ENCODE peak calls at places on chromosomes 1 and 21, in five cellular contexts. One of them, this sample, is unnamed.

GRCh38 chr1:97999320-97999719 is 78.5 kb upstream of the DPYD start:
- DNase-seq in activated B cell treated with CpG ODN at 0.5 μM for 24 hours: no peak
- DNase-seq in dorsolateral prefrontal cortex: no peak
- DNase-seq in AG10803: peak; percentile 93
- DNase-seq in neural crest cell: no peak
- DNase-seq in this sample: no peak

GRCh38 chr1:75475709-75476108 is 135.2 kb downstream of the SLC44A5 start:
- DNase-seq in AG10803: no peak
- DNase-seq in neural crest cell: no peak
- DNase-seq in activated B cell treated with CpG ODN at 0.5 μM for 24 hours: no peak
- DNase-seq in dorsolateral prefrontal cortex: no peak
- DNase-seq in this sample: no peak

GRCh38 chr21:31873696-31874599 is 1.1 kb downstream of the HUNK start:
- DNase-seq in AG10803: peak; percentile 39
- DNase-seq in neural crest cell: peak; percentile 84
- DNase-seq in activated B cell treated with CpG ODN at 0.5 μM for 24 hours: peak; percentile 53
- DNase-seq in dorsolateral prefrontal cortex: peak; percentile 56
- DNase-seq in this sample: no peak

GRCh38 chr1:214581785-214582184 is 21.2 kb upstream of the CENPF start:
- DNase-seq in AG10803: peak; percentile 96
- DNase-seq in neural crest cell: no peak
- DNase-seq in dorsolateral prefrontal cortex: no peak
- DNase-seq in activated B cell treated with CpG ODN at 0.5 μM for 24 hours: no peak
- DNase-seq in this sample: no peak

GRCh38 chr1:49298304-49298703 is 521.6 kb upstream of the BEND5 start:
- DNase-seq in AG10803: peak; percentile 34
- DNase-seq in neural crest cell: no peak
- DNase-seq in activated B cell treated with CpG ODN at 0.5 μM for 24 hours: no peak
- DNase-seq in dorsolateral prefrontal cortex: no peak
- DNase-seq in this sample: no peak

GRCh38 chr1:231359113-231359512 is 21.0 kb downstream of the SPRTN start:
- DNase-seq in AG10803: peak; percentile 95
- DNase-seq in dorsolateral prefrontal cortex: no peak
- DNase-seq in activated B cell treated with CpG ODN at 0.5 μM for 24 hours: no peak
- DNase-seq in neural crest cell: no peak
- DNase-seq in this sample: peak; percentile 80

GRCh38 chr1:201014816-201015200 is 8.7 kb downstream of the KIF21B start:
- DNase-seq in dorsolateral prefrontal cortex: no peak
- DNase-seq in AG10803: no peak
- DNase-seq in activated B cell treated with CpG ODN at 0.5 μM for 24 hours: no peak
- DNase-seq in neural crest cell: no peak
- DNase-seq in this sample: no peak

GRCh38 chr1:79364896-79365295 is 358.4 kb upstream of the ADGRL4 start:
- DNase-seq in neural crest cell: no peak
- DNase-seq in AG10803: peak; percentile 65
- DNase-seq in dorsolateral prefrontal cortex: no peak
- DNase-seq in activated B cell treated with CpG ODN at 0.5 μM for 24 hours: no peak
- DNase-seq in this sample: no peak

GRCh38 chr1:196659471-196659870 is 7.6 kb downstream of the CFH start:
- DNase-seq in dorsolateral prefrontal cortex: no peak
- DNase-seq in AG10803: peak; percentile 11
- DNase-seq in activated B cell treated with CpG ODN at 0.5 μM for 24 hours: no peak
- DNase-seq in neural crest cell: no peak
- DNase-seq in this sample: no peak

GRCh38 chr1:241482761-241483250 is 36.7 kb downstream of the FH start:
- DNase-seq in neural crest cell: no peak
- DNase-seq in dorsolateral prefrontal cortex: no peak
- DNase-seq in activated B cell treated with CpG ODN at 0.5 μM for 24 hours: no peak
- DNase-seq in AG10803: peak; percentile 87
- DNase-seq in this sample: no peak

GRCh38 chr1:156356875-156357534 is 12.0 kb upstream of the RHBG start:
- DNase-seq in dorsolateral prefrontal cortex: no peak
- DNase-seq in AG10803: no peak
- DNase-seq in neural crest cell: peak; percentile 41
- DNase-seq in activated B cell treated with CpG ODN at 0.5 μM for 24 hours: peak; percentile 71
- DNase-seq in this sample: no peak

GRCh38 chr1:119711804-119712341 is at the start of gene PHGDH:
- DNase-seq in activated B cell treated with CpG ODN at 0.5 μM for 24 hours: peak; percentile 23
- DNase-seq in AG10803: peak; percentile 93
- DNase-seq in neural crest cell: peak; percentile 63
- DNase-seq in dorsolateral prefrontal cortex: peak; percentile 67
- DNase-seq in this sample: peak; percentile 52

GRCh38 chr1:166174108-166174507 is 7.3 kb upstream of the FAM78B start:
- DNase-seq in dorsolateral prefrontal cortex: no peak
- DNase-seq in neural crest cell: no peak
- DNase-seq in AG10803: no peak
- DNase-seq in activated B cell treated with CpG ODN at 0.5 μM for 24 hours: no peak
- DNase-seq in this sample: no peak

GRCh38 chr1:186146971-186147370 is 228.1 kb downstream of the TPR start:
- DNase-seq in dorsolateral prefrontal cortex: no peak
- DNase-seq in AG10803: no peak
- DNase-seq in activated B cell treated with CpG ODN at 0.5 μM for 24 hours: no peak
- DNase-seq in neural crest cell: no peak
- DNase-seq in this sample: peak; percentile 56

GRCh38 chr1:48817505-48818114 is 40.9 kb upstream of the BEND5 start:
- DNase-seq in neural crest cell: peak; percentile 51
- DNase-seq in activated B cell treated with CpG ODN at 0.5 μM for 24 hours: peak; percentile 50
- DNase-seq in AG10803: peak; percentile 48
- DNase-seq in dorsolateral prefrontal cortex: peak; percentile 69
- DNase-seq in this sample: no peak

GRCh38 chr1:80445021-80445420 is 1355.7 kb upstream of the ADGRL2 start:
- DNase-seq in neural crest cell: no peak
- DNase-seq in AG10803: peak; percentile 22
- DNase-seq in activated B cell treated with CpG ODN at 0.5 μM for 24 hours: no peak
- DNase-seq in dorsolateral prefrontal cortex: no peak
- DNase-seq in this sample: no peak

GRCh38 chr1:210815641-210816040 is 318.3 kb downstream of the KCNH1 start:
- DNase-seq in AG10803: no peak
- DNase-seq in neural crest cell: no peak
- DNase-seq in dorsolateral prefrontal cortex: no peak
- DNase-seq in activated B cell treated with CpG ODN at 0.5 μM for 24 hours: no peak
- DNase-seq in this sample: no peak

GRCh38 chr1:201941420-201942128 is 4.8 kb downstream of the LMOD1 start:
- DNase-seq in neural crest cell: peak; percentile 54
- DNase-seq in dorsolateral prefrontal cortex: no peak
- DNase-seq in activated B cell treated with CpG ODN at 0.5 μM for 24 hours: no peak
- DNase-seq in AG10803: no peak
- DNase-seq in this sample: no peak

GRCh38 chr1:8439015-8439702 is 121.2 kb downstream of the SLC45A1 start:
- DNase-seq in dorsolateral prefrontal cortex: peak; percentile 76
- DNase-seq in neural crest cell: peak; percentile 49
- DNase-seq in AG10803: peak; percentile 89
- DNase-seq in activated B cell treated with CpG ODN at 0.5 μM for 24 hours: peak; percentile 49
- DNase-seq in this sample: peak; percentile 85
- TF ChIP-seq CTCF in dorsolateral prefrontal cortex: no peak
- TF ChIP-seq CTCF in neural crest cell: peak; percentile 26
- TF ChIP-seq CTCF in AG10803: peak; percentile 10
- TF ChIP-seq CTCF in activated B cell treated with CpG ODN at 0.5 μM for 24 hours: no peak
- TF ChIP-seq CTCF in this sample: no peak

DNA sequence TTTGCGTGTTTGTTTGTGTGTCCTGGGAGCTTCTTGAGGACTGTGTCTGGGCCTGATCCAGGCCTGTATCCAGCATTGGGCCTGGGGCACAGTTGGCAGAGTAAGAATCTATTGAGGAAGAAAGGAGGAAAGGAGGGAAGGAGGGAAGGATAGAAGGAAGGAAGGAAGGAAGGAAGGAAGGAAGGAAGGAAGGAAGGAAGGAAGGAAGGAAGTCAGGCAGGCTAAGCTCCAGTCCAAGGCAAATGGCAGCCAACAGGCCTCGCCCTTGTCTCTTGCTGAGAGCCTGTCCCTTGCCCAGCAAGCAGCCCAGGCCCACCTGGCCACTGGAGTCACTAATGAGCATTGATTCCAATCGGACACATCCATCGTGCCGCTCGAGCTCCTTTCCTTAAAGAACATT is 144.2 kb upstream of the RUNX3 start:
- DNase-seq in AG10803: no peak
- DNase-seq in neural crest cell: no peak
- DNase-seq in dorsolateral prefrontal cortex: peak; percentile 5
- DNase-seq in activated B cell treated with CpG ODN at 0.5 μM for 24 hours: no peak
- DNase-seq in this sample: no peak
- TF ChIP-seq CTCF in AG10803: no peak
- TF ChIP-seq CTCF in neural crest cell: no peak
- TF ChIP-seq CTCF in dorsolateral prefrontal cortex: no peak
- TF ChIP-seq CTCF in activated B cell treated with CpG ODN at 0.5 μM for 24 hours: no peak
- TF ChIP-seq CTCF in this sample: no peak

DNA sequence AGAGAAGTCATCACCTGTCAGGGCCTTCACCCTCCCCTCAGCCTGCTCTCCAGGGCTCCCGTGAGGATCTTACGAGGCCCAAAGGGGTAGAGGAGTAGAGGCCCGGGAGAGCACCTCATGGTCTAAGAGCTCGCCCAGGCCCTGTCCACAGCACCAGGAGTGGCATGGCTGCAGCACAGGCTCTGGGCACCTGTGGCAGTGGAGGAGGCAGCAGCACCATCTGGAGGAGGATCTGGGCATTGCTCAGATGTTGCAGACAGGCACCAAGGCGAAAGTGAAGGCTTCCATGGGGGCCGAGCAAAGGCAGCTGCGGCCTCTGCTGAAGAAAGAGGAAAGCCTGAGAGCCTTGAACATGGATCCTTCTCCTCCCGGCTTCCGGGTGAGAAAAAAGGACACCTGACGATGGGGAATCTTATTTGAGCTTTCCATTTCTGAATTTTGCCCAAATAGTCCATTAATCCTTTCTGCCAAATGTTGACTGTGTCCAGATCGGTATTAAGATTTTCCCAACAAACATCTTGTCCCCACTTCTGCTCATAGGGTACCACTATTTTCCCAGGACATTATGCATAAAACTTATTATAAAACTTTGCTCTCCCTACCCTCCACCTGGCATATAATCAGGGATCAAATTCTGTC is 604.7 kb downstream of the PTPRC start:
- DNase-seq in activated B cell treated with CpG ODN at 0.5 μM for 24 hours: peak; percentile 54
- DNase-seq in AG10803: peak; percentile 17
- DNase-seq in dorsolateral prefrontal cortex: peak; percentile 78
- DNase-seq in neural crest cell: peak; percentile 53
- DNase-seq in this sample: peak; percentile 65
- TF ChIP-seq CTCF in activated B cell treated with CpG ODN at 0.5 μM for 24 hours: no peak
- TF ChIP-seq CTCF in AG10803: peak; percentile 65
- TF ChIP-seq CTCF in dorsolateral prefrontal cortex: peak; percentile 86
- TF ChIP-seq CTCF in neural crest cell: peak; percentile 61
- TF ChIP-seq CTCF in this sample: peak; percentile 72

GRCh38 chr1:40072142-40072541 is 24.9 kb downstream of the PPT1 start:
- DNase-seq in dorsolateral prefrontal cortex: no peak
- DNase-seq in AG10803: no peak
- DNase-seq in activated B cell treated with CpG ODN at 0.5 μM for 24 hours: no peak
- DNase-seq in neural crest cell: no peak
- DNase-seq in this sample: no peak
- TF ChIP-seq CTCF in dorsolateral prefrontal cortex: no peak
- TF ChIP-seq CTCF in AG10803: no peak
- TF ChIP-seq CTCF in activated B cell treated with CpG ODN at 0.5 μM for 24 hours: no peak
- TF ChIP-seq CTCF in neural crest cell: no peak
- TF ChIP-seq CTCF in this sample: no peak

DNA sequence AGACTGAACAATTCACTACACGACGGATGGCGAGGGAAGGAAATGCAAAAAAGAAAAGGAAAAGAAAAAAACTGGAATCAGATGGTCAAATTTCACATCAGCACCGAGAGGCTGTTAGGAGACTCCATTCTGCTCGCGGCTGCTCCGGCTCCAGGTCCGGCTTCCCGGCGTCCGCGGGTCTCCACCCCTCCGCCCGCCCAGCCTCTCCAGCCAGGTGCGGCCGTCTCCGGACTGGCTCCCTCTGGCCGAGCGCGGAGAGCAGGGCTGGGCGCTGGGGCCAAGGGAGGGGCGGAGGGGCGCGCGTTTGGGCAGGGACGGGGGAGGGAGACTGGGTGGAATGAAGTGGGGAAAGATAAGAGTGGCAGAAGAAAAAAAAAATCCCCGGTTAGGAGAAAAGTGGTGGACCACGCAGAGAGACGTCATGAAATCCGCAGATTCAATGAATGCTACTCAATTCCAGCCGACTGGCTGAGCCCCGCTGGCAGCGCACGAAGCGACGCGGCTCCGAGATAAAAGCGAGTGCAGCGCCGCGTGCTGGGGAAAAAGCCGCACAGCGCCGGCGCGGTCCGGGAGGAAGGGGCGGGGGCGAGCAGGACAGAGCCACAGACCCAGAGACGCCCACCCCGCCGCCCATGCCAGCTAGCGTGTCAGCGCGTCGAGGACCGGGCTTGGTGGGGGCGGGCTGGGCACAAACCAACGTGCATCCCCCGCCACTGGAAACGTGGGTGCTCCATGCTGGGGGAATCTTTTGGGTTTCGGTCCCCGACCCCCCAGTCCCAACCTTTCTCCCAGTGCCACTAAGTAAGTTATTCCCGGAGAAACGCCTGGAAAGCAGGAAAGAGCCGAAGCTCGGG is at the start of gene KCNJ6:
- DNase-seq in activated B cell treated with CpG ODN at 0.5 μM for 24 hours: no peak
- DNase-seq in AG10803: peak; percentile 53
- DNase-seq in neural crest cell: peak; percentile 85
- DNase-seq in dorsolateral prefrontal cortex: peak; percentile 74
- DNase-seq in this sample: no peak
- TF ChIP-seq CTCF in activated B cell treated with CpG ODN at 0.5 μM for 24 hours: no peak
- TF ChIP-seq CTCF in AG10803: peak; percentile 68
- TF ChIP-seq CTCF in neural crest cell: peak; percentile 72
- TF ChIP-seq CTCF in dorsolateral prefrontal cortex: peak; percentile 56
- TF ChIP-seq CTCF in this sample: peak; percentile 70

GRCh38 chr1:3453891-3454810 is at the start of gene ARHGEF16:
- DNase-seq in activated B cell treated with CpG ODN at 0.5 μM for 24 hours: no peak
- DNase-seq in dorsolateral prefrontal cortex: peak; percentile 65
- DNase-seq in AG10803: no peak
- DNase-seq in neural crest cell: peak; percentile 70
- DNase-seq in this sample: no peak
- TF ChIP-seq CTCF in activated B cell treated with CpG ODN at 0.5 μM for 24 hours: no peak
- TF ChIP-seq CTCF in dorsolateral prefrontal cortex: no peak
- TF ChIP-seq CTCF in AG10803: peak; percentile 6
- TF ChIP-seq CTCF in neural crest cell: peak; percentile 70
- TF ChIP-seq CTCF in this sample: peak; percentile 20

DNA sequence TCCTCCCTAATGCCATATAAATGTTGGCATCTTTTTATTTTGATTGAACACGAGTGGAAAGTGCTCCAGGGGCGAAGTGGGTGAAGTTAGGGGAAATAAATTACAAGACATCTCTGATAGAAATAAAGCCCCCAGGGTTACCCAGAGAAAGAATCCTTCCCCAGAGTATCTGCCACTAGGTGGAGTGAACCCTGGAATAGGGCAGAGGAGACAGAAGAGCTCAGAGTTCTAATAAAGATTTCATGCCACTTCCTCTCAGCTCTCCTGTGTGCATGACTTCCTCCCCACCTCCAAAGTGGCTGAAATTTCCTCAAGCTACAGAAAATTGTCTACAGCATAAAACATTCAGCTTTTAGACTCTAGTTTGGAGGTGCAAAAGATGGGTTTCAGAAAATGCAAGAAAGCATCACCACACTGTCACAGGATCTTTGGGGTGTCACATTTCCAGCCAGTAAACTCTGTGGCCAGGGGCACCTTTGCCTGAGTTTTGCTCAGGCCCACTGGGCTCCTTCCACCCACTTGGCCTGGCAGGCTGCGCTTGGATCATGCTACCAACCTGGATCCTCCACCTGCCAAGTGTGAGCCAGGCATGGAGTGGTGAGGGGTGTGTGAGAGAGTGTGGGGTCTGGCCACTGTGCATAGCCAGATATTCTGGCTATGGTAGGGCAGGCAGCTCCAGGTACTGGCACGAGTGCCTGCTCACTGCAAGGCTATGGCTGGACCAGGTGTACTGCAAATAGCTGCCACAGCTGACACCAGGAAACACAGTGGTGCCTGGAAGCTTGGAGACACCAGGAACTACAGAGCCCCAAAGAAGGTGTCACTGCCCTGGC is 208.8 kb upstream of the USP25 start:
- DNase-seq in activated B cell treated with CpG ODN at 0.5 μM for 24 hours: no peak
- DNase-seq in dorsolateral prefrontal cortex: no peak
- DNase-seq in AG10803: no peak
- DNase-seq in neural crest cell: no peak
- DNase-seq in this sample: no peak
- TF ChIP-seq CTCF in activated B cell treated with CpG ODN at 0.5 μM for 24 hours: no peak
- TF ChIP-seq CTCF in dorsolateral prefrontal cortex: no peak
- TF ChIP-seq CTCF in AG10803: peak; percentile 49
- TF ChIP-seq CTCF in neural crest cell: peak; percentile 42
- TF ChIP-seq CTCF in this sample: no peak